ENCODE peak calls at places on chromosomes 5 and 9, in four cellular contexts. One of them, this sample, is unnamed.

GRCh38 chr5:89449392-89450148 is 566.6 kb upstream of the MEF2C start:
- DNase-seq in GM12891: no peak
- DNase-seq in GM12878: no peak
- DNase-seq in K562: no peak
- DNase-seq in this sample: no peak

GRCh38 chr9:127741831-127742434 is 6.8 kb upstream of the TOR2A start:
- DNase-seq in GM12891: no peak
- DNase-seq in GM12878: no peak
- DNase-seq in K562: peak
- DNase-seq in this sample: no peak

GRCh38 chr5:1204693-1205242 is 3.4 kb downstream of the SLC6A19 start:
- DNase-seq in GM12891: no peak
- DNase-seq in GM12878: no peak
- DNase-seq in K562: peak
- DNase-seq in this sample: no peak

GRCh38 chr5:5683174-5683573 is 260.7 kb downstream of the ICE1 start:
- DNase-seq in GM12891: no peak
- DNase-seq in GM12878: no peak
- DNase-seq in K562: no peak
- DNase-seq in this sample: no peak

GRCh38 chr5:83632874-83633273 is 87.8 kb downstream of the HAPLN1 start:
- DNase-seq in GM12891: no peak
- DNase-seq in GM12878: no peak
- DNase-seq in K562: no peak
- DNase-seq in this sample: no peak

GRCh38 chr5:33148076-33148501 is 292.7 kb upstream of the TARS1 start:
- DNase-seq in GM12891: no peak
- DNase-seq in GM12878: no peak
- DNase-seq in K562: no peak
- DNase-seq in this sample: no peak

GRCh38 chr5:154129868-154130267 is 60.7 kb upstream of the GALNT10 start:
- DNase-seq in GM12891: no peak
- DNase-seq in GM12878: no peak
- DNase-seq in K562: no peak
- DNase-seq in this sample: no peak

GRCh38 chr5:134136221-134136631 is 21.7 kb downstream of the TCF7 start:
- DNase-seq in GM12891: no peak
- DNase-seq in GM12878: no peak
- DNase-seq in K562: no peak
- DNase-seq in this sample: no peak

GRCh38 chr5:139561655-139562451 is 714 bp downstream of the UBE2D2 start:
- DNase-seq in GM12891: peak
- DNase-seq in GM12878: no peak
- DNase-seq in K562: peak
- DNase-seq in this sample: peak

GRCh38 chr9:127078988-127079387 is 43.4 kb downstream of the ANGPTL2 start:
- DNase-seq in GM12891: no peak
- DNase-seq in GM12878: no peak
- DNase-seq in K562: no peak
- DNase-seq in this sample: no peak

GRCh38 chr5:96081276-96081858 is 119.7 kb upstream of the ELL2 start:
- DNase-seq in GM12891: no peak
- DNase-seq in GM12878: no peak
- DNase-seq in K562: peak
- DNase-seq in this sample: no peak

GRCh38 chr5:67264056-67264455 is 67.5 kb upstream of the CD180 start:
- DNase-seq in GM12891: no peak
- DNase-seq in GM12878: no peak
- DNase-seq in K562: no peak
- DNase-seq in this sample: no peak

GRCh38 chr5:146027746-146028145 is 77.6 kb downstream of the PLAC8L1 start:
- DNase-seq in GM12891: no peak
- DNase-seq in GM12878: no peak
- DNase-seq in K562: no peak
- DNase-seq in this sample: no peak

GRCh38 chr9:123090198-123090896 is 56.9 kb downstream of the GPR21 start:
- DNase-seq in GM12891: no peak
- DNase-seq in GM12878: no peak
- DNase-seq in K562: no peak
- DNase-seq in this sample: no peak

GRCh38 chr9:4494806-4495205 is 4.5 kb downstream of the SLC1A1 start:
- DNase-seq in GM12891: no peak
- DNase-seq in GM12878: no peak
- DNase-seq in K562: no peak
- DNase-seq in this sample: no peak

GRCh38 chr5:172114875-172115422 is 73.1 kb downstream of the STK10 start:
- DNase-seq in GM12891: peak
- DNase-seq in GM12878: peak
- DNase-seq in K562: no peak
- DNase-seq in this sample: peak

GRCh38 chr5:150058480-150059126 is 27.8 kb downstream of the CSF1R start:
- DNase-seq in GM12891: no peak
- DNase-seq in GM12878: no peak
- DNase-seq in K562: peak
- DNase-seq in this sample: peak

GRCh38 chr9:114504341-114505186 is 709 bp downstream of the WHRN start:
- DNase-seq in GM12891: peak
- DNase-seq in GM12878: no peak
- DNase-seq in K562: peak
- DNase-seq in this sample: no peak

GRCh38 chr5:36300927-36301540 is 668 bp downstream of the RANBP3L start:
- DNase-seq in GM12891: no peak
- DNase-seq in GM12878: no peak
- DNase-seq in K562: no peak
- DNase-seq in this sample: no peak

GRCh38 chr9:127004946-127005769 is 90.6 kb downstream of the RALGPS1 start:
- DNase-seq in GM12891: peak
- DNase-seq in GM12878: peak
- DNase-seq in K562: no peak
- DNase-seq in this sample: no peak

GRCh38 chr5:116487045-116487444 is 87.6 kb downstream of the SEMA6A start:
- DNase-seq in GM12891: no peak
- DNase-seq in GM12878: no peak
- DNase-seq in K562: no peak
- DNase-seq in this sample: no peak

GRCh38 chr5:171955761-171956160 is 50.7 kb downstream of the FBXW11 start:
- DNase-seq in GM12891: no peak
- DNase-seq in GM12878: no peak
- DNase-seq in K562: no peak
- DNase-seq in this sample: no peak

GRCh38 chr5:100898504-100899346 is 4.4 kb downstream of the ST8SIA4 start:
- DNase-seq in GM12891: no peak
- DNase-seq in GM12878: no peak
- DNase-seq in K562: no peak
- DNase-seq in this sample: no peak

GRCh38 chr5:95734916-95735315 is 3.8 kb downstream of the RHOBTB3 start:
- DNase-seq in GM12891: no peak
- DNase-seq in GM12878: no peak
- DNase-seq in K562: no peak
- DNase-seq in this sample: no peak

GRCh38 chr5:33794550-33795300 is 97.1 kb downstream of the ADAMTS12 start:
- DNase-seq in GM12891: no peak
- DNase-seq in GM12878: no peak
- DNase-seq in K562: no peak
- DNase-seq in this sample: no peak

GRCh38 chr9:113558632-113559502 is 95.3 kb downstream of the RGS3 start:
- DNase-seq in GM12891: no peak
- DNase-seq in GM12878: no peak
- DNase-seq in K562: no peak
- DNase-seq in this sample: no peak

GRCh38 chr5:53017383-53017782 is 28.2 kb downstream of the ITGA2 start:
- DNase-seq in GM12891: no peak
- DNase-seq in GM12878: no peak
- DNase-seq in K562: no peak
- DNase-seq in this sample: no peak

GRCh38 chr5:145960848-145961600 is 24.6 kb downstream of the SH3RF2 start:
- DNase-seq in GM12891: no peak
- DNase-seq in GM12878: no peak
- DNase-seq in K562: no peak
- DNase-seq in this sample: no peak

GRCh38 chr5:82348749-82349148 is 70.6 kb upstream of the RPS23 start:
- DNase-seq in GM12891: no peak
- DNase-seq in GM12878: no peak
- DNase-seq in K562: no peak
- DNase-seq in this sample: no peak

GRCh38 chr5:82351754-82352145 is 73.6 kb upstream of the RPS23 start:
- DNase-seq in GM12891: peak
- DNase-seq in GM12878: no peak
- DNase-seq in K562: peak
- DNase-seq in this sample: peak

GRCh38 chr5:82347213-82347947 is 69.2 kb upstream of the RPS23 start:
- DNase-seq in GM12891: no peak
- DNase-seq in GM12878: no peak
- DNase-seq in K562: no peak
- DNase-seq in this sample: no peak

GRCh38 chr5:82352146-82352791 is 74.1 kb upstream of the RPS23 start:
- DNase-seq in GM12891: no peak
- DNase-seq in GM12878: no peak
- DNase-seq in K562: no peak
- DNase-seq in this sample: no peak

GRCh38 chr5:82349651-82350050 is 71.5 kb upstream of the RPS23 start:
- DNase-seq in GM12891: no peak
- DNase-seq in GM12878: no peak
- DNase-seq in K562: peak
- DNase-seq in this sample: peak
- TF ChIP-seq SPI1 in GM12891: no peak
- TF ChIP-seq SPI1 in GM12878: no peak
- TF ChIP-seq SPI1 in K562: no peak
- TF ChIP-seq SPI1 in this sample: no peak

DNA sequence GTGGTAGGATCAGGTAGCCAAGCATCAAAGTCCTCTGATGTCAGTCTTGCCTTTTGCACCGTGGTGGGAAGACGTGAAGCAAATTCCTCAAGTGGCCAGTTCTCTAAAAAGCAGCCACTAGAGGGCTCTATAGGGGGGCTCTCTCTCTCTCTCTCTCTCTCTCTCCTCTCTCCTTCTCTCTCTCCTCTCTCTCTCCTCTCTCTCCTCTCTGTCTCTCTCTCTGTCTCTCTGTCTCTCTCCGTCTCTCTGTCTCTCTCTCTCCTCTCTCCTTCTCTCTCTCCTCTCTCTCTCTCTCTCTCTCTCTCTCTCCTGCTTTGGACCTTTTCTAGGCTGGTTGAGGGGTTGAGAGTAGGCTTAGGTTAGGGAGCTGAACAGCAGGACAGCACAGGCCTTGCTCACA is 13.9 kb upstream of the OSMR start:
- DNase-seq in GM12891: no peak
- DNase-seq in GM12878: no peak
- DNase-seq in K562: peak
- DNase-seq in this sample: peak
- TF ChIP-seq SPI1 in GM12891: no peak
- TF ChIP-seq SPI1 in GM12878: no peak
- TF ChIP-seq SPI1 in K562: no peak
- TF ChIP-seq SPI1 in this sample: no peak

DNA sequence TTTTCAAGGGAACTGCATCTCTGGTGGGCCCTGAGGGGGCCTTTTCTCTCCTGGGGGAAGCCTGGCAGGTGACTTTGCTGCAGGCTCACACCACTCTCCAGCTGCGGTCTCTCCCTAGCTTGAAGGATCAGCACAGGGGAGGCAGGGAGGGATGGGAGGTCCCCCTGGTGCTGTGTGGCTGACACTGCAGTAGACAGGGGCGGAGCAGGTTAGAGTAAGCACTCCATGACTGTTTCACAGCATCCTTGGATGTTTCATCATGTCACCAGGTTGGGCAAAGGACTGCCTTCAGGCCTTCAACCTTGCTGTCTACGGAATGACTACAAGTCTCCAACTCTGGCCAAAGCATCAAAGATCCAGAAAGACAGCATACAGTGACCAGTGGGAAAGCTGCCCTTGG is 470.7 kb downstream of the CDK5RAP2 start:
- DNase-seq in GM12891: no peak
- DNase-seq in GM12878: no peak
- DNase-seq in K562: peak
- DNase-seq in this sample: peak
- TF ChIP-seq SPI1 in GM12891: no peak
- TF ChIP-seq SPI1 in GM12878: no peak
- TF ChIP-seq SPI1 in K562: no peak
- TF ChIP-seq SPI1 in this sample: no peak

DNA sequence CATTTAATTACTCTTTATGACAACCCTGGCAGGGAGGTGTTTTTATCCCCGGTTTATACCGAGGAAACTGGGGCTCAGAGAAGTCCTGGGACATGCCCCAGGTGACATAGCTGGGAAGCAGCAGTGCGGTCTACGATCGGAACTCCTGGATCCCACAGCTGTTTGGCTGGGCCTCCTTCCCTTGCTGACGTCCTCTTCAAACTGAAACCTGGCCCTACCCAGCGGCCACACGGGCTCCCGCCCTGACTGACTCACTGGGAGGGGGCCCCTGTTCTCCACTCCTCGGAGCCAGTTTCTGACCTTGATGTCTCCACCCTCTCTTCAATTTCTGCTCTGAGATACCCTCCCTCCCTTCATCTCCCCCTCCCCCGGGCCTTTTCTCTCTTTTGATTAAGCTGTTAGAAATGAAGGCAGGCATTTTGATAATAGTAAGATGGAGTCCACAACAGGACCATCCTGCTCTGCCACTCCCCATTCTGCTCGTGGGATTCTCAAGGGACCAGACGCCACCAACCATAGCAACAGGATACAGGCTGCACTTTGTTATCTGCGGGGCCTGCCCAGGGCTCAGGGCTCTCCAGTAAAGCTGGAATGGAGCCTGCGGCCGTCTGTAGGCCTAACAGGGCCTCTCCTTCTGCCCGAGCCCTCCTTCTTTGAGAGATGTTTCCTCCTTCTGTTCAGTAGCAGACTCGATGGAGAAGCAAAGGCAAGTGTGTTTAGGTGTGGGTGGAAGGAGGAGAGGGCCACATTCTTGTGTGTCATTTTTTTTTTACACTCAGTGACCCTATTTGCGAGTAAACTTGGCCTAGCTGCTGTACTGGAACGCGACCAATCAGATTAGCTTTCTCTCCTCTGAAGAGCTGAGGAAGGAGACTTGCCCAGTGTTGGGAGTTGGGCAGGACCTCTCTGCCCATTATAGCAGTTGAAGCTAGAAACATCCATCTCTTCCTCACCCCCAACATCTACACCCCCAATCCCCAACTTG is 8.7 kb upstream of the EPB41L4B start:
- DNase-seq in GM12891: no peak
- DNase-seq in GM12878: no peak
- DNase-seq in K562: no peak
- DNase-seq in this sample: no peak
- TF ChIP-seq SPI1 in GM12891: no peak
- TF ChIP-seq SPI1 in GM12878: no peak
- TF ChIP-seq SPI1 in K562: no peak
- TF ChIP-seq SPI1 in this sample: no peak

This sample was measured in HL-60.